ENCODE peak calls at places on chromosomes 4 and X, in five cellular contexts. F is H1, A is GM12878, R is K562, K is HepG2. V is an unnamed sample.

GRCh38 chr4:1196421-1197183 is 24.2 kb upstream of the SPON2 start:
- DNase-seq in K (no peak), F (no peak), A (no peak), R (no peak), V (no peak)

GRCh38 chrX:52420824-52421443 is 52.1 kb downstream of the XAGE2 start:
- DNase-seq in K (no peak), R (no peak), A (no peak), F (no peak), V (no peak)

GRCh38 chrX:9765737-9766098 is at the start of gene GPR143:
- DNase-seq in A (no peak), F (peak; percentile 53), R (no peak), K (no peak), V (no peak)

GRCh38 chrX:119880552-119881437 is 9.2 kb downstream of the NDUFA1 start:
- DNase-seq in R (peak; percentile 60), K (peak; percentile 45), A (peak; percentile 35), F (no peak), V (peak; percentile 62)

GRCh38 chr4:162061214-162061613 is 102.6 kb downstream of the FSTL5 start:
- DNase-seq in A (no peak), F (peak; percentile 44), K (no peak), R (no peak), V (no peak)

GRCh38 chr4:155809835-155810234 is 51.0 kb downstream of the GUCY1B1 start:
- DNase-seq in A (peak; percentile 55), R (peak; percentile 28), K (peak; percentile 64), F (no peak), V (peak; percentile 35)

GRCh38 chr4:6779667-6780565 is 2.6 kb upstream of the KIAA0232 start:
- DNase-seq in F (no peak), A (no peak), R (peak; percentile 24), K (peak; percentile 62), V (no peak)

GRCh38 chr4:110163327-110164070 is 34.9 kb downstream of the ELOVL6 start:
- DNase-seq in F (no peak), A (no peak), R (no peak), K (no peak), V (no peak)

GRCh38 chr4:124155239-124155638 is 557.3 kb downstream of the ANKRD50 start:
- DNase-seq in F (no peak), A (no peak), R (no peak), K (no peak), V (no peak)

GRCh38 chr4:101201421-101201820 is 145.9 kb downstream of the PPP3CA start:
- DNase-seq in A (no peak), K (no peak), R (no peak), F (no peak), V (no peak)

GRCh38 chr4:165458451-165458850 is 79.6 kb downstream of the CPE start:
- DNase-seq in K (no peak), R (no peak), A (no peak), F (no peak), V (no peak)

GRCh38 chrX:100994352-100995281 is 25.1 kb downstream of the ARL13A start:
- DNase-seq in K (peak; percentile 72), A (peak; percentile 8), R (peak; percentile 77), F (no peak), V (peak; percentile 47)

GRCh38 chr4:121307441-121308327 is 73.1 kb downstream of the QRFPR start:
- DNase-seq in F (no peak), K (peak; percentile 34), A (peak; percentile 51), R (peak; percentile 56), V (peak; percentile 35)

GRCh38 chr4:16140520-16141249 is 56.9 kb upstream of the PROM1 start:
- DNase-seq in A (no peak), F (no peak), R (no peak), K (peak; percentile 99), V (no peak)

GRCh38 chrX:1164322-1165288 is 47.8 kb downstream of the CRLF2 start:
- DNase-seq in A (no peak), R (no peak), K (no peak), F (peak; percentile 51), V (no peak)

GRCh38 chr4:56655627-56656345 is 25.3 kb downstream of the HOPX start:
- DNase-seq in K (no peak), R (no peak), F (peak; percentile 62), A (no peak), V (no peak)

GRCh38 chrX:56788717-56789122 is 59.7 kb downstream of the NBDY start:
- DNase-seq in R (peak; percentile 29), K (peak; percentile 18), F (no peak), A (no peak), V (no peak)

GRCh38 chr4:26687728-26688127 is 103.8 kb downstream of the TBC1D19 start:
- DNase-seq in K (no peak), R (no peak), A (no peak), F (no peak), V (no peak)

GRCh38 chr4:130468340-130468739 is 1372.4 kb downstream of the C4orf33 start:
- DNase-seq in F (no peak), A (no peak), R (no peak), K (no peak), V (no peak)
- TF ChIP-seq SIN3A in F (no peak), A (no peak), R (no peak), K (no peak), V (no peak)

DNA sequence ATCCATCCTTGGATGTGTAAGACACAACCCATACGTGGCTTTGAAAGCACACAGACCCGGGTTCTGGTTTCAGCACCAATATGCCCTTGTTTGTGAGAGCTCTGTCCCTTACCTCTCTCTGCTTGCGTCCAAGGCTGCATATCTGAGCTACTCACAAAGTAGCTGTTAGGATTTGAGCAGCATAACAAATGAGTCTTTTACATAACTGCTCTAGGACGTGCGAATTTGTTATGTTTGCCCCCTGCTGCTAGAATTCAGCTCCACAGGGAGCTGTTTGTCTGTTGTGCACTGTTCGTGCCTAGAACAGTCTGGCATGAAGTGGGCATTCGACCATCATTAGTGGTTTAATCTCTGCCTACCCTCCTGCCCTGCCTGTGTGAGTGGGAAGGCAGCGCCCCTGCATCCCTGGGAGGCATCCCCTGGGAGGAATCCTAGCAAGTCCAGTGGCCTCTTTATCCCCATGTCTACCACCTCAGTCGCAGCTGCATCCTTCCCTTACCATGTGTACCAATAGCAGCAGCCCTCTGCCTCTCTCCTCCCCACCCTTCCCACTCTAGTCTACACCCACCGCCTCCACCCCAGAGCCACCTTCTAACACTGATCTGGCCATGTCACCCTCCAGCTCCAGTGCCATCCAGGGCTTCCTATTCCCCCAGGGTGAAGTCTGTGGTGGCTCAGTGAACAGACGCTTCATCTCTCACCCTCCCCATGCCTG is 42.0 kb downstream of the SLC2A9 start:
- DNase-seq in F (no peak), A (no peak), R (no peak), K (no peak), V (no peak)
- TF ChIP-seq SIN3A in F (no peak), A (no peak), R (no peak), K (no peak), V (no peak)

DNA sequence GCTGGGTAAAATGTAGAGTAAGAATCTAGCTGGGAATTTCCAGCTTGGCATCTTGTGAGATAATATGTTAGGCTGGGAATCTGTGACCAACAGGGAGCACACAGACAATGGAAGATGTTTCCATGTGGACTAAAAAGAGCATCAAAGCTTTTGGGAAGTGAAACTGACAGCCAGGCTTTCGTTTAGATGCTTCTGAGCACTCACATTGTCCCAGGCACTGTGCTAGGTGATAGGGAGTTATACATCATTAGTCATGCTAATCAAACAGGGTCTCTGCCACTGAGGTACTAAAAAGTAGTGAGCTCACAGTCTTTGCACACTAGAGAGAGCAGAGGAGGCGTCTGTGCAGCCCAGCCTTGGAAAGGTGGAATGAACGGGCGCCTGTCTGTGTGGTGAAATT is 101.9 kb upstream of the SCOC start:
- DNase-seq in F (no peak), A (no peak), R (no peak), K (no peak), V (no peak)
- TF ChIP-seq SIN3A in F (no peak), A (no peak), R (no peak), K (no peak), V (no peak)

DNA sequence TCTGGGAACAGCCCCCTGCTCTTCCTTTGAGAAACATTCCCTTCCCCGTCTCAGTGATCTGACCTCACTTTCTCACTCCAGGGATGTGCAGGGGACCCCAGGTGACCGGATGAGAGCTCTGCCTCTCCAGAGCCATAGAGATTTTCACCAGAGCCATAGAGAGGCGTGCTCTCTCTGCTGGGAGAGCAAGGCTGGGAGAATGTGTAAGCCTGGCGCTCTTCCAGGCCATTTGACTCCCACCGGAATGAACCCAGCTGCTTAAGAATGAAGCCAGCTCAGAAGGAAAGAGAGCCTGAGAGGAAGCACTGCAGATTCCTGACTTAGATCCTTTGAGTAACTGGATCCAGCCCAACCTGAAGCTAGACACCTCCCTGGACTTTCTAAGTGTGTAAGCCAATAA is 106.4 kb downstream of the DHX15 start:
- DNase-seq in R (no peak), A (no peak), F (no peak), K (no peak), V (no peak)
- TF ChIP-seq SIN3A in R (no peak), A (no peak), F (no peak), K (no peak), V (no peak)

GRCh38 chrX:66163849-66164401 is at the start of gene HEPH:
- DNase-seq in F (peak; percentile 41), A (peak; percentile 12), R (peak; percentile 79), K (no peak), V (no peak)
- TF ChIP-seq SIN3A in F (no peak), A (no peak), R (peak; percentile 47), K (no peak), V (no peak)

GRCh38 chrX:154021131-154021611 is 1.5 kb upstream of the IRAK1 start:
- DNase-seq in R (peak; percentile 35), K (no peak), F (no peak), A (no peak), V (no peak)
- TF ChIP-seq SIN3A in R (no peak), K (no peak), F (no peak), A (no peak), V (no peak)

GRCh38 chrX:22276781-22277180 is 4.1 kb downstream of the CBLL2 start:
- DNase-seq in R (no peak), F (no peak), K (no peak), A (no peak), V (no peak)

GRCh38 chrX:22278375-22278774 is 5.7 kb downstream of the CBLL2 start:
- DNase-seq in F (no peak), A (no peak), K (no peak), R (no peak), V (no peak)

GRCh38 chrX:22272613-22273012 is at the start of gene CBLL2:
- DNase-seq in F (no peak), R (no peak), A (no peak), K (no peak), V (no peak)

DNA sequence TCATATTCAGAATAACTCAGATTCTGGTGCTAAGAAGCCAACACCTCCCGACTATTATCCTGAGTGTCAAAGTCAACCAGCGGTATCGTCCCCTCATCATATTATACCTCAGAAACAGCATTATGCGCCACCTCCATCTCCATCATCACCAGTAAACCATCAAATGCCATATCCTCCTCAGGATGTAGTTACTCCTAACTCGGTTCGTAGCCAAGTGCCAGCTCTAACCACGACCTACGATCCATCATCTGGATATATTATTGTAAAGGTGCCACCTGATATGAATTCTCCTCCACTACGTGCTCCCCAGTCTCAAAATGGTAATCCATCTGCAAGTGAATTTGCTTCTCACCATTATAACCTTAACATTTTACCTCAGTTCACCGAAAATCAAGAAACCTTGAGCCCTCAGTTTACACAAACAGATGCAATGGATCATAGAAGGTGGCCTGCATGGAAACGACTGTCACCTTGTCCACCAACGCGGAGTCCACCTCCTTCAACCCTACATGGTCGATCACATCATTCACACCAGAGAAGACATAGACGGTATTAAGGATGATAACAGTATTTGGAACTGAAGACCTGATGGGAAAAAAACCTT is 1.1 kb downstream of the CBLL2 start:
- DNase-seq in R (no peak), F (no peak), A (no peak), K (no peak), V (no peak)
- TF ChIP-seq SIN3A in R (no peak), F (no peak), A (no peak), K (no peak), V (no peak)